ENCODE peak calls at places on chromosome 2, in six cellular contexts. P is progenitor cell of endocrine pancreas; G is amniotic epithelial cell; H is stimulated activated naive CD8-positive, alpha-beta T cell treated with anti-CD3 and anti-CD28 coated beads, Interleukin-15, Interleukin-2, amounts not matched to agents 100 U/mL and 50 U/mL, for 24 hours; E is IMR-90; B is stimulated activated CD8-positive, alpha-beta memory T cell treated with anti-CD3 and anti-CD28 coated beads, Interleukin-15, amount 100 ng/mL, for 4 hours. Y is an unnamed sample.

GRCh38 chr2:17271401-17271800 is 246.8 kb downstream of the RAD51AP2 start:
- DNase-seq in E (no peak), G (no peak), H (no peak), B (no peak), P (no peak), Y (no peak)

GRCh38 chr2:187312734-187313282 is 135.2 kb downstream of the CALCRL start:
- DNase-seq in P (no peak), E (no peak), G (no peak), B (no peak), H (no peak), Y (no peak)

GRCh38 chr2:149894760-149895159 is 307.2 kb upstream of the MMADHC start:
- DNase-seq in G (peak), P (no peak), H (no peak), B (no peak), E (peak), Y (no peak)

GRCh38 chr2:88099798-88100488 is 27.9 kb downstream of the FABP1 start:
- DNase-seq in G (peak), E (peak), H (no peak), B (no peak), P (no peak), Y (no peak)

GRCh38 chr2:230575640-230576324 is 136.9 kb upstream of the CAB39 start:
- DNase-seq in G (no peak), E (no peak), B (peak), H (peak), P (no peak), Y (peak)

GRCh38 chr2:23394700-23395099 is 9.7 kb downstream of the KLHL29 start:
- DNase-seq in H (no peak), G (no peak), B (no peak), E (no peak), P (no peak), Y (no peak)

GRCh38 chr2:10378189-10378588 is 69.9 kb downstream of the ODC1 start:
- DNase-seq in E (no peak), B (no peak), G (no peak), P (no peak), H (no peak), Y (peak)

GRCh38 chr2:68653034-68653433 is 9.7 kb downstream of the PROKR1 start:
- DNase-seq in E (no peak), P (no peak), H (peak), G (peak), B (no peak), Y (peak)

GRCh38 chr2:190664240-190664639 is 15.4 kb downstream of the NAB1 start:
- DNase-seq in P (no peak), E (peak), H (no peak), G (peak), B (no peak), Y (no peak)

GRCh38 chr2:100470898-100471514 is 724 bp downstream of the NMS start:
- DNase-seq in G (peak), E (peak), H (peak), P (peak), B (no peak), Y (peak)

GRCh38 chr2:169823996-169824372 is 721 bp downstream of the METTL5 start:
- DNase-seq in P (no peak), H (no peak), E (no peak), B (no peak), G (no peak), Y (no peak)

GRCh38 chr2:75226099-75226498 is 26.8 kb upstream of the TACR1 start:
- DNase-seq in E (no peak), P (no peak), H (no peak), G (no peak), B (no peak), Y (no peak)

Y was measured in activated CD4-positive, alpha-beta memory T cell treated with anti-CD3 and anti-CD28 coated beads for 36 hours.